ENCODE peak calls at places on chromosomes 4 and X, in eight cellular contexts. M is kidney, E is left ventricle myocardium inferior, W is colonic mucosa, Q is coronary artery, I is sigmoid colon, R is cardiac muscle cell, A is endothelial cell. U is an unnamed sample.

GRCh38 chr4:184111433-184111832 is 106.2 kb downstream of the ENPP6 start:
- DNase-seq in M (no peak), E (no peak), W (no peak), Q (no peak), I (no peak), R (no peak), A (no peak), U (no peak)

GRCh38 chr4:81485310-81485980 is 13.7 kb upstream of the RASGEF1B start:
- DNase-seq in M (no peak), E (no peak), W (no peak), Q (no peak), I (no peak), R (no peak), A (no peak), U (no peak)

GRCh38 chr4:182533948-182534347 is 290.7 kb downstream of the TENM3 start:
- DNase-seq in M (no peak), E (no peak), W (no peak), Q (no peak), I (no peak), R (peak; percentile 6), A (no peak), U (no peak)

GRCh38 chr4:70280567-70280966 is 38.2 kb downstream of the CSN3 start:
- DNase-seq in M (no peak), E (no peak), W (no peak), Q (no peak), I (no peak), R (no peak), A (no peak), U (no peak)

GRCh38 chr4:1218892-1219552 is 29.9 kb downstream of the CTBP1 start:
- DNase-seq in M (no peak), E (no peak), W (no peak), Q (no peak), I (no peak), R (no peak), A (no peak), U (peak; percentile 75)

GRCh38 chrX:11954196-11954595 is 184.1 kb upstream of the FRMPD4 start:
- DNase-seq in M (no peak), E (no peak), W (no peak), Q (no peak), I (no peak), R (no peak), A (no peak), U (no peak)

GRCh38 chr4:72320185-72320948 is 248.7 kb downstream of the ADAMTS3 start:
- DNase-seq in M (no peak), E (no peak), W (no peak), Q (no peak), I (no peak), R (no peak), A (no peak), U (no peak)

GRCh38 chrX:23341452-23341851 is 6.8 kb downstream of the PTCHD1 start:
- DNase-seq in M (no peak), E (no peak), W (peak; percentile 22), Q (no peak), I (no peak), R (no peak), A (no peak), U (no peak)

GRCh38 chr4:149017022-149017734 is 575.0 kb upstream of the NR3C2 start:
- DNase-seq in M (no peak), E (no peak), W (no peak), Q (no peak), I (no peak), R (no peak), A (no peak), U (no peak)

GRCh38 chr4:173590697-173591096 is 60.7 kb upstream of the HAND2 start:
- DNase-seq in M (no peak), E (peak; percentile 21), W (no peak), Q (no peak), I (no peak), R (no peak), A (no peak), U (no peak)

GRCh38 chr4:173585876-173586572 is 56.0 kb upstream of the HAND2 start:
- DNase-seq in M (no peak), E (no peak), W (no peak), Q (no peak), I (no peak), R (no peak), A (no peak), U (no peak)

DNA sequence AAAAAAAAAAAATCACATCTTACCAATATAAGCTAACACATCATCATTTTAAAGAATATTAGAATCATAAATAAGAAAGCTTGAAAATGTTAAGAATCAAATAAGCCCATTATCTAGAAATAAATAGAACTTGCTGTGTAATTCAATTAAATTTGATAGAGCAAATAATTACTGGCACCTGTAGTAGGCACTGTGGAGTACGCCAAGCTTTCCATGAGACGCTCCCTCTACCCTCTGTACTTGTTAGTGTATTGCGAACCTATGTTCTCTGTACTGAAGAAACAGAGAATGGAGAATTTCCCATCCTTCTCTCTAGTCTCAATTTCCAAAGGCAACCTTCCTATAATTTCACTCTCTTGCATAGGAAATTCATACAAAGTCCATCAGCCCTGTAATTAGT is 61.7 kb upstream of the HAND2 start:
- DNase-seq in M (no peak), E (no peak), W (no peak), Q (no peak), I (no peak), R (no peak), A (no peak), U (no peak)
- TF ChIP-seq CTCF in M (no peak), E (no peak), W (no peak), Q (no peak), I (no peak), R (no peak), A (no peak), U (no peak)

GRCh38 chr4:141711211-141711610 is 74.8 kb downstream of the IL15 start:
- DNase-seq in M (no peak), E (no peak), W (no peak), Q (no peak), I (no peak), R (peak; percentile 62), A (no peak), U (no peak)
- TF ChIP-seq CTCF in M (peak; percentile 50), E (peak; percentile 75), W (peak; percentile 48), Q (peak; percentile 52), I (peak; percentile 37), R (peak; percentile 86), A (peak; percentile 66), U (peak; percentile 46)

DNA sequence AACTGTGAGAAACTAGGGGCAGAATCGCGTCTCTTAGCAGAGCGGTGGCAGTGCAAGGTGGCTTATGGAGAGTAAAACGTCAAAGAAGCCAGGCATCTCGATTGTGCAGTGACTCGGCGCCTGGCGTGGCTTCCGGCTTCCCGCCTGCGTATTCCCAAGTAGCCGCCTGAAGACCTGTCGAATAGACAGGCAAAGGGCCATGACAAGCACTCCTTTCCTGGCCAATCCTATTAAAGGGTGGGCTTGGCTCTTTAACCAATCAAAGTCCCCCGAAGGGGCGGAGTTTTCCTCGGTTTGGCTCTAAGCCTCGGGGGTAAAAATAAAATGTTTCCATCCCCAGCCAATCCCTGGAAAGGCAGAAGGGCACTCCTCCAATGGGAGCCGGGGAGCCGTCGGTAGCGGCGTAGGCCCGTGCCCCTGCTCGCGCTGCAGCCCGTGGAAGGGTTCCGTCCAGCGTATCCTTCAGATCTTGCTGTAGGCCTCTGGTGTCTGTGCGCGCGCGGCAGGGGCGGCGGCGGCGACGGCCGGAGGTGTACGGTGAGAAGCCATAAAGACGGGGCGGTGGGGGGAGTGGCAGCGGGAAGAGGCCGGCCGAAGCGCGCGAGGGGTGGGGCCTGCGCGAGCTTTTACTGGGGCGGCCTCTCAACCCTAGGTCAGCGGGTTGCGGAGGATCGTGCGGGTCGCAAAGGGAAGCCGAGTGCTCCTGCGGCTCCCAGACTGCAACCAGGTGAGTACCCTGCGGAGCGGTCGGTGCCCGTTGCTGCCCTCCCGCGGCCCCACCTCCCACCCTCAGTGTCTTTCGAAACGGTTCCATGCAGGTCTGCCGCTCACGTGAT is at the start of gene KANTR:
- DNase-seq in M (peak; percentile 94), E (peak; percentile 84), W (peak; percentile 91), Q (peak; percentile 94), I (peak; percentile 95), R (peak; percentile 95), A (peak; percentile 74), U (peak; percentile 84)
- TF ChIP-seq CTCF in M (no peak), E (no peak), W (no peak), Q (no peak), I (no peak), R (no peak), A (no peak), U (no peak)

DNA sequence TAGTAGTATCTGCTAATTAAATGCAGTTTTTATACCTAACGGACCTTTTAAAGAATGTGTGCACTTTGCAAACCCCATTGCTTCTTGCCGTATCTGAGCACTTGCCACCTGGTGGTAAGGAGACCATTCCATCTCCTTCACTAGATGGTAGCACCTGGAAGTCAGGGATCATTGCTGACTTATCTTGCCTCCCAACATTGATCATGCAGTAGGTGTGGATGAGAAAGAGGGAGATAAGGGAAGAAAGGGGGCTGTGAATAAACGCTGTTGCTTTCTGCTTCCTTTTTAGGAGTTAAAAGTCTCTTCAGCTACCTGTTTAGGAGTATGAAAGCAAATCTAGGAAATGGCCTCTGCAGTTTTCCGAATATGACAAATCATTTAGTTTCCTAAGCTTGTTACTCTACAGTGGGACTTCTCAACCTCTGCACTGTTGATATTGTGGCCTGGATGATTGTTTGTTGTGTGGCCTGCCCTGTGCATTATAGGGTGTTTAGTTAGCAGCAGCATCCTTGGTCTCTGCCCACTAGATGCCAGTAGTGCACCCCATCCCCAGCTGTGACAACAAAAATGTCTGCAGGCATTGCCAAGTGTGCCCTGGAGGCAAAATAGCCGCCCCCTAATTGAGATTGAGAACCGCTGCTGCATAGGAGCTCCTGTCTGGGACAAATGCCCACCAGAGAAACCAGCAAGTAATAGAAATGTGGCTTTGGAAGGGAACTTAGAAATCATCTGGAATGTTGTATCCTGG is 38.8 kb downstream of the GAB1 start:
- DNase-seq in M (no peak), E (peak; percentile 30), W (peak; percentile 47), Q (no peak), I (no peak), R (no peak), A (peak; percentile 26), U (no peak)
- TF ChIP-seq CTCF in M (peak; percentile 61), E (peak; percentile 63), W (peak; percentile 21), Q (peak; percentile 32), I (no peak), R (peak; percentile 44), A (no peak), U (peak; percentile 68)

GRCh38 chrX:140050906-140051305 is 85.6 kb upstream of the CXorf66 start:
- DNase-seq in M (no peak), E (no peak), W (no peak), Q (no peak), I (no peak), R (peak; percentile 8), A (no peak), U (no peak)
- TF ChIP-seq CTCF in M (no peak), E (peak; percentile 30), W (no peak), Q (no peak), I (no peak), R (peak; percentile 24), A (peak; percentile 19), U (peak; percentile 20)

DNA sequence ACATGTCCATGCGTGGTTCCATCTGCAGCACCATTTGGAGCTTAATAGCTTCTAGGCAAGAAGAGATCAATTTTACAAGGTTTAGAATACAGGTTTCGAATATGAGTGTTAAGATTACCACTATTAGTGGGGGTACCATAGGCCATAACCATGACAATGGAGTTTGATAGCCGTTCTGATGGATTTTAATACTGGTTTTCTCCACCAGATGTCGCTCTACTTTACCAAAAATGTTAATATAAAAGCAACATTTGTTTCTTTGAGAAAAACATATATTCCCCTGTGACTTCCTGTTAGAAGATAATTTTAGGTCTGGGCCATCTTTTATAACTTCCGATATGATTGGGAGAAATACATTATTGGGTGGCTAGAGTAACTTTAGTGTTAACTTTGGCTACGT is 499.7 kb upstream of the POU3F4 start:
- DNase-seq in M (no peak), E (no peak), W (no peak), Q (no peak), I (no peak), R (no peak), A (no peak), U (no peak)
- TF ChIP-seq CTCF in M (peak; percentile 20), E (peak; percentile 25), W (peak; percentile 50), Q (no peak), I (no peak), R (no peak), A (peak; percentile 67), U (peak; percentile 23)